ENCODE peak calls at places on chromosomes 3 and 15, in four cellular contexts. X is T-helper 9 cell; J is CD4-positive, alpha-beta T cell; B is NCI-H345. R is an unnamed sample.

GRCh38 chr15:63797103-63797502 is 36.6 kb downstream of the HERC1 start:
- DNase-seq in X (no peak), J (no peak), B (no peak), R (no peak)

GRCh38 chr15:92954578-92954977 is 54.5 kb downstream of the CHD2 start:
- DNase-seq in X (no peak), J (no peak), B (no peak), R (peak; percentile 27)

GRCh38 chr3:68935778-68936177 is 3.4 kb upstream of the TAFA4 start:
- DNase-seq in X (no peak), J (no peak), B (no peak), R (no peak)

GRCh38 chr15:31440754-31441298 is 114.2 kb downstream of the KLF13 start:
- DNase-seq in X (no peak), J (peak; percentile 31), B (no peak), R (no peak)

GRCh38 chr15:34109775-34110663 is 8.1 kb downstream of the PGBD4 start:
- DNase-seq in X (no peak), J (no peak), B (no peak), R (peak; percentile 26)

GRCh38 chr15:25743160-25743908 is 119.8 kb downstream of the ATP10A start:
- DNase-seq in X (no peak), J (no peak), B (no peak), R (no peak)

GRCh38 chr3:13479332-13479581 is 849 bp upstream of the HDAC11 start:
- DNase-seq in X (no peak), J (no peak), B (peak; percentile 46), R (no peak)

GRCh38 chr3:195896361-195897080 is 11.8 kb downstream of the TNK2 start:
- DNase-seq in X (no peak), J (no peak), B (peak; percentile 29), R (no peak)

GRCh38 chr3:171193693-171194092 is 167.2 kb upstream of the SLC2A2 start:
- DNase-seq in X (no peak), J (no peak), B (no peak), R (no peak)

GRCh38 chr15:43799945-43800285 is at the start of gene SERINC4:
- DNase-seq in X (no peak), J (no peak), B (no peak), R (no peak)

GRCh38 chr15:61131598-61131954 is 97.5 kb downstream of the RORA start:
- DNase-seq in X (no peak), J (no peak), B (no peak), R (no peak)

GRCh38 chr3:12891985-12892839 is 50.8 kb upstream of the RPL32 start:
- DNase-seq in X (peak; percentile 16), J (peak; percentile 29), B (peak; percentile 56), R (peak; percentile 46)

GRCh38 chr3:139434764-139435291 is 41.5 kb downstream of the RBP2 start:
- DNase-seq in X (no peak), J (no peak), B (no peak), R (peak; percentile 27)

GRCh38 chr3:114455432-114455831 is 161.6 kb downstream of the TIGIT start:
- DNase-seq in X (no peak), J (no peak), B (peak; percentile 2), R (no peak)

GRCh38 chr3:71498053-71498452 is 85.5 kb downstream of the FOXP1 start:
- DNase-seq in X (no peak), J (no peak), B (no peak), R (no peak)

GRCh38 chr3:153373571-153373970 is 211.5 kb downstream of the RAP2B start:
- DNase-seq in X (no peak), J (no peak), B (no peak), R (peak; percentile 97)

R was measured in MV-4-11.